ENCODE peak calls at places on chromosomes 13 and 19, in seven cellular contexts. One of them, this sample, is unnamed.

GRCh38 chr13:42040730-42041016 is 7.8 kb upstream of the DGKH start:
- DNase-seq in trophoblast cell: no peak
- DNase-seq in neuronal stem cell: no peak
- DNase-seq in mesendoderm: no peak
- DNase-seq in H9: no peak
- DNase-seq in mesenchymal stem cell: no peak
- DNase-seq in IMR-90: no peak
- DNase-seq in this sample: no peak

GRCh38 chr13:60134376-60134775 is 29.4 kb downstream of the DIAPH3 start:
- DNase-seq in mesendoderm: peak; percentile 79
- DNase-seq in trophoblast cell: no peak
- DNase-seq in IMR-90: no peak
- DNase-seq in mesenchymal stem cell: peak; percentile 24
- DNase-seq in neuronal stem cell: no peak
- DNase-seq in H9: peak; percentile 52
- DNase-seq in this sample: no peak

GRCh38 chr13:92103673-92104296 is 705.4 kb downstream of the GPC5 start:
- DNase-seq in mesendoderm: peak; percentile 69
- DNase-seq in neuronal stem cell: no peak
- DNase-seq in trophoblast cell: peak; percentile 67
- DNase-seq in IMR-90: peak; percentile 9
- DNase-seq in mesenchymal stem cell: peak; percentile 32
- DNase-seq in H9: no peak
- DNase-seq in this sample: no peak

GRCh38 chr19:58040751-58041525 is 7.1 kb downstream of the ZSCAN1 start:
- DNase-seq in trophoblast cell: no peak
- DNase-seq in H9: no peak
- DNase-seq in mesendoderm: no peak
- DNase-seq in mesenchymal stem cell: no peak
- DNase-seq in IMR-90: no peak
- DNase-seq in neuronal stem cell: no peak
- DNase-seq in this sample: no peak

GRCh38 chr13:110214637-110215036 is 92.3 kb downstream of the COL4A1 start:
- DNase-seq in IMR-90: peak; percentile 56
- DNase-seq in mesenchymal stem cell: peak; percentile 86
- DNase-seq in H9: no peak
- DNase-seq in mesendoderm: no peak
- DNase-seq in trophoblast cell: no peak
- DNase-seq in neuronal stem cell: no peak
- DNase-seq in this sample: no peak

GRCh38 chr19:49149652-49150105 is 5.5 kb downstream of the HRC start:
- DNase-seq in H9: peak; percentile 80
- DNase-seq in mesendoderm: peak; percentile 96
- DNase-seq in mesenchymal stem cell: peak; percentile 93
- DNase-seq in trophoblast cell: peak; percentile 71
- DNase-seq in IMR-90: peak; percentile 83
- DNase-seq in neuronal stem cell: peak; percentile 94
- DNase-seq in this sample: no peak

GRCh38 chr19:55454787-55455243 is 6.6 kb downstream of the ISOC2 start:
- DNase-seq in trophoblast cell: peak; percentile 47
- DNase-seq in neuronal stem cell: no peak
- DNase-seq in mesendoderm: peak; percentile 72
- DNase-seq in H9: peak; percentile 73
- DNase-seq in mesenchymal stem cell: peak; percentile 48
- DNase-seq in IMR-90: peak; percentile 22
- DNase-seq in this sample: peak; percentile 83

GRCh38 chr13:57878291-57878690 is 246.7 kb downstream of the PCDH17 start:
- DNase-seq in mesenchymal stem cell: peak; percentile 37
- DNase-seq in trophoblast cell: no peak
- DNase-seq in IMR-90: no peak
- DNase-seq in mesendoderm: no peak
- DNase-seq in H9: no peak
- DNase-seq in neuronal stem cell: no peak
- DNase-seq in this sample: no peak

GRCh38 chr13:111388851-111389500 is 68.5 kb downstream of the TEX29 start:
- DNase-seq in IMR-90: no peak
- DNase-seq in H9: no peak
- DNase-seq in mesenchymal stem cell: no peak
- DNase-seq in neuronal stem cell: no peak
- DNase-seq in trophoblast cell: no peak
- DNase-seq in mesendoderm: no peak
- DNase-seq in this sample: no peak

GRCh38 chr13:30418886-30419459 is 3.3 kb upstream of the UBE2L5 start:
- DNase-seq in H9: no peak
- DNase-seq in mesendoderm: no peak
- DNase-seq in neuronal stem cell: no peak
- DNase-seq in trophoblast cell: no peak
- DNase-seq in IMR-90: no peak
- DNase-seq in mesenchymal stem cell: no peak
- DNase-seq in this sample: no peak

GRCh38 chr13:43006893-43007631 is 15.0 kb upstream of the EPSTI1 start:
- DNase-seq in IMR-90: peak; percentile 63
- DNase-seq in mesendoderm: peak; percentile 50
- DNase-seq in H9: no peak
- DNase-seq in mesenchymal stem cell: peak; percentile 43
- DNase-seq in trophoblast cell: no peak
- DNase-seq in neuronal stem cell: no peak
- DNase-seq in this sample: no peak

GRCh38 chr19:44998025-44998424 is 3.2 kb upstream of the RELB start:
- DNase-seq in H9: no peak
- DNase-seq in mesendoderm: no peak
- DNase-seq in mesenchymal stem cell: no peak
- DNase-seq in neuronal stem cell: no peak
- DNase-seq in IMR-90: no peak
- DNase-seq in trophoblast cell: no peak
- DNase-seq in this sample: no peak

GRCh38 chr19:8036438-8037099 is 16.0 kb upstream of the CCL25 start:
- DNase-seq in mesenchymal stem cell: no peak
- DNase-seq in mesendoderm: no peak
- DNase-seq in H9: no peak
- DNase-seq in IMR-90: no peak
- DNase-seq in neuronal stem cell: no peak
- DNase-seq in trophoblast cell: no peak
- DNase-seq in this sample: no peak

GRCh38 chr13:67916650-67917049 is 686.5 kb upstream of the PCDH9 start:
- DNase-seq in H9: no peak
- DNase-seq in trophoblast cell: no peak
- DNase-seq in neuronal stem cell: no peak
- DNase-seq in mesenchymal stem cell: no peak
- DNase-seq in mesendoderm: no peak
- DNase-seq in IMR-90: no peak
- DNase-seq in this sample: no peak

DNA sequence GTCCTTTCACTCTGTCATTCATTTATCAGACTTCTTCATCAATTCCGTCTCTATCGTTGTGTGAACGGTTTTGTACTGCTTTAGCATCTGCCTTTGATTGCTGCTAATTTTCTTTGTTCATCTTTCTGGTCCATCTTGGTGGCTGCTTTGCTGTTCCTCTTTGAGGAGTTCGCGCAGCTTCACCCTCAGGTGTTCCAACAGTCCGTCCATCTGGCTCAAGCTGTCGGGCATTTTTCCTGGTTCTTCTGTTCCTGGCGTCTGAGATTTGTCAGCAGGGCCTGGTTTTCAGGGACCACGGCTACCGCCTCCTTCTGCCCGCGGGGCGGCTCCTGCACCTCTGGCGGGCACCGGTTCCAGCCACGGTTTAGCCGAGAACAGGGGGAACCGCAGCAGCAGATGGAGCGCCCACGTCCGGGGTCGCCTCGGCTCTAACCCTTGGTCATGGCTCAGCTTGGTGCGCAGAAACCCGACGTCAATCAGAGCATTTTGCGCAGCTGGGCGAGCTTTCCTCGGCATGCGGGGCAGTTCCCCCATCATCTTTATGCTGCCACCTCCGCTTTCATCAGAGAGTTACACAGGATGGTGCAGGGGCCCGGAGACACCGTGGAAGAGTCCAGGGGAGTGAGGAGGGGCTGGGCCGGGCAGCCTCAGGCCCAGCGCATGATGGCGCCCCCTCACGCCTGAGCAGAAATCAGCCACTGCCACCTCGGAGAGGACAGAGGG is 89.5 kb downstream of the ZNF100 start:
- DNase-seq in trophoblast cell: no peak
- DNase-seq in mesendoderm: no peak
- DNase-seq in H9: no peak
- DNase-seq in IMR-90: no peak
- DNase-seq in neuronal stem cell: no peak
- DNase-seq in mesenchymal stem cell: no peak
- DNase-seq in this sample: no peak
- H2BK120ac ChIP-seq in trophoblast cell: no peak overlapping the region
- H2BK120ac ChIP-seq in mesendoderm: no peak overlapping the region
- H2BK120ac ChIP-seq in H9: no peak overlapping the region
- H2BK120ac ChIP-seq in IMR-90: no peak overlapping the region
- H2BK120ac ChIP-seq in neuronal stem cell: no peak overlapping the region
- H2BK120ac ChIP-seq in mesenchymal stem cell: no peak overlapping the region
- H2BK120ac ChIP-seq in this sample: no peak overlapping the region

GRCh38 chr19:30678168-30678567 is 306.0 kb downstream of the ZNF536 start:
- DNase-seq in mesendoderm: no peak
- DNase-seq in IMR-90: no peak
- DNase-seq in H9: no peak
- DNase-seq in mesenchymal stem cell: no peak
- DNase-seq in neuronal stem cell: no peak
- DNase-seq in trophoblast cell: no peak
- DNase-seq in this sample: no peak
- H2BK120ac ChIP-seq in mesendoderm: no peak overlapping the region
- H2BK120ac ChIP-seq in IMR-90: no peak overlapping the region
- H2BK120ac ChIP-seq in H9: no peak overlapping the region
- H2BK120ac ChIP-seq in mesenchymal stem cell: no peak overlapping the region
- H2BK120ac ChIP-seq in neuronal stem cell: no peak overlapping the region
- H2BK120ac ChIP-seq in trophoblast cell: no peak overlapping the region
- H2BK120ac ChIP-seq in this sample: no peak overlapping the region

GRCh38 chr13:98851276-98851675 is 98.8 kb upstream of the SLC15A1 start:
- DNase-seq in neuronal stem cell: no peak
- DNase-seq in H9: no peak
- DNase-seq in IMR-90: no peak
- DNase-seq in trophoblast cell: no peak
- DNase-seq in mesendoderm: no peak
- DNase-seq in mesenchymal stem cell: no peak
- DNase-seq in this sample: no peak

GRCh38 chr13:98858206-98858605 is 105.7 kb upstream of the SLC15A1 start:
- DNase-seq in mesenchymal stem cell: no peak
- DNase-seq in IMR-90: no peak
- DNase-seq in H9: no peak
- DNase-seq in trophoblast cell: no peak
- DNase-seq in neuronal stem cell: no peak
- DNase-seq in mesendoderm: no peak
- DNase-seq in this sample: no peak

GRCh38 chr13:98856983-98857382 is 104.5 kb upstream of the SLC15A1 start:
- DNase-seq in IMR-90: no peak
- DNase-seq in H9: no peak
- DNase-seq in neuronal stem cell: no peak
- DNase-seq in mesenchymal stem cell: no peak
- DNase-seq in mesendoderm: no peak
- DNase-seq in trophoblast cell: no peak
- DNase-seq in this sample: no peak

GRCh38 chr13:98854448-98854847 is 102.0 kb upstream of the SLC15A1 start:
- DNase-seq in mesendoderm: no peak
- DNase-seq in H9: no peak
- DNase-seq in IMR-90: no peak
- DNase-seq in neuronal stem cell: no peak
- DNase-seq in mesenchymal stem cell: no peak
- DNase-seq in trophoblast cell: no peak
- DNase-seq in this sample: no peak

GRCh38 chr13:98853791-98854191 is 101.3 kb upstream of the SLC15A1 start:
- DNase-seq in mesendoderm: no peak
- DNase-seq in mesenchymal stem cell: peak; percentile 53
- DNase-seq in H9: no peak
- DNase-seq in neuronal stem cell: no peak
- DNase-seq in IMR-90: peak; percentile 56
- DNase-seq in trophoblast cell: no peak
- DNase-seq in this sample: no peak
- H2BK120ac ChIP-seq in mesendoderm: no peak overlapping the region
- H2BK120ac ChIP-seq in mesenchymal stem cell: no peak overlapping the region
- H2BK120ac ChIP-seq in H9: no peak overlapping the region
- H2BK120ac ChIP-seq in neuronal stem cell: no peak overlapping the region
- H2BK120ac ChIP-seq in IMR-90: no peak overlapping the region
- H2BK120ac ChIP-seq in trophoblast cell: no peak overlapping the region
- H2BK120ac ChIP-seq in this sample: no peak overlapping the region

GRCh38 chr13:22200469-22200868 is 529.6 kb downstream of the FGF9 start:
- DNase-seq in H9: no peak
- DNase-seq in IMR-90: no peak
- DNase-seq in mesendoderm: no peak
- DNase-seq in mesenchymal stem cell: no peak
- DNase-seq in neuronal stem cell: no peak
- DNase-seq in trophoblast cell: no peak
- DNase-seq in this sample: no peak
- H2BK120ac ChIP-seq in H9: no peak overlapping the region
- H2BK120ac ChIP-seq in IMR-90: no peak overlapping the region
- H2BK120ac ChIP-seq in mesendoderm: no peak overlapping the region
- H2BK120ac ChIP-seq in mesenchymal stem cell: no peak overlapping the region
- H2BK120ac ChIP-seq in neuronal stem cell: no peak overlapping the region
- H2BK120ac ChIP-seq in trophoblast cell: no peak overlapping the region
- H2BK120ac ChIP-seq in this sample: no peak overlapping the region

This sample was measured in H1.